ENCODE peak calls at places on chromosomes 6 and 20, in six cellular contexts. One of them, this sample, is unnamed.

GRCh38 chr20:22962567-22963439 is 72.3 kb upstream of the SSTR4 start:
- DNase-seq in stimulated activated CD8-positive, alpha-beta memory T cell treated with anti-CD3 and anti-CD28 coated beads, Interleukin-4, amount 100 ng/mL, for 4 hours: no peak
- DNase-seq in stimulated activated CD4-positive, alpha-beta T cell treated with anti-CD3 and anti-CD28 coated beads, Interleukin-12 subunit alpha, Interleukin-12 subunit beta, amount 100 ng/mL, for 48 hours: no peak
- DNase-seq in activated CD4-positive, alpha-beta T cell treated with anti-CD3 and anti-CD28 coated beads, Interleukin-2, amount 50 U/mL, for 4 hours: no peak
- DNase-seq in ACHN: peak
- DNase-seq in neural crest cell: no peak
- DNase-seq in this sample: no peak

GRCh38 chr20:13681248-13682125 is 42.8 kb upstream of the TASP1 start:
- DNase-seq in ACHN: no peak
- DNase-seq in activated CD4-positive, alpha-beta T cell treated with anti-CD3 and anti-CD28 coated beads, Interleukin-2, amount 50 U/mL, for 4 hours: no peak
- DNase-seq in stimulated activated CD8-positive, alpha-beta memory T cell treated with anti-CD3 and anti-CD28 coated beads, Interleukin-4, amount 100 ng/mL, for 4 hours: no peak
- DNase-seq in stimulated activated CD4-positive, alpha-beta T cell treated with anti-CD3 and anti-CD28 coated beads, Interleukin-12 subunit alpha, Interleukin-12 subunit beta, amount 100 ng/mL, for 48 hours: no peak
- DNase-seq in neural crest cell: no peak
- DNase-seq in this sample: no peak

GRCh38 chr20:58552366-58552934 is 37.3 kb upstream of the APCDD1L start:
- DNase-seq in stimulated activated CD8-positive, alpha-beta memory T cell treated with anti-CD3 and anti-CD28 coated beads, Interleukin-4, amount 100 ng/mL, for 4 hours: no peak
- DNase-seq in neural crest cell: no peak
- DNase-seq in stimulated activated CD4-positive, alpha-beta T cell treated with anti-CD3 and anti-CD28 coated beads, Interleukin-12 subunit alpha, Interleukin-12 subunit beta, amount 100 ng/mL, for 48 hours: no peak
- DNase-seq in activated CD4-positive, alpha-beta T cell treated with anti-CD3 and anti-CD28 coated beads, Interleukin-2, amount 50 U/mL, for 4 hours: no peak
- DNase-seq in ACHN: no peak
- DNase-seq in this sample: peak

GRCh38 chr6:14458669-14459266 is 341.2 kb downstream of the CD83 start:
- DNase-seq in stimulated activated CD4-positive, alpha-beta T cell treated with anti-CD3 and anti-CD28 coated beads, Interleukin-12 subunit alpha, Interleukin-12 subunit beta, amount 100 ng/mL, for 48 hours: no peak
- DNase-seq in activated CD4-positive, alpha-beta T cell treated with anti-CD3 and anti-CD28 coated beads, Interleukin-2, amount 50 U/mL, for 4 hours: no peak
- DNase-seq in ACHN: no peak
- DNase-seq in stimulated activated CD8-positive, alpha-beta memory T cell treated with anti-CD3 and anti-CD28 coated beads, Interleukin-4, amount 100 ng/mL, for 4 hours: no peak
- DNase-seq in neural crest cell: no peak
- DNase-seq in this sample: no peak

GRCh38 chr6:156942266-156942665 is 165.1 kb downstream of the ARID1B start:
- DNase-seq in stimulated activated CD4-positive, alpha-beta T cell treated with anti-CD3 and anti-CD28 coated beads, Interleukin-12 subunit alpha, Interleukin-12 subunit beta, amount 100 ng/mL, for 48 hours: no peak
- DNase-seq in ACHN: no peak
- DNase-seq in stimulated activated CD8-positive, alpha-beta memory T cell treated with anti-CD3 and anti-CD28 coated beads, Interleukin-4, amount 100 ng/mL, for 4 hours: no peak
- DNase-seq in neural crest cell: no peak
- DNase-seq in activated CD4-positive, alpha-beta T cell treated with anti-CD3 and anti-CD28 coated beads, Interleukin-2, amount 50 U/mL, for 4 hours: no peak
- DNase-seq in this sample: no peak

GRCh38 chr6:89580997-89581666 is 57.4 kb downstream of the LYRM2 start:
- DNase-seq in activated CD4-positive, alpha-beta T cell treated with anti-CD3 and anti-CD28 coated beads, Interleukin-2, amount 50 U/mL, for 4 hours: no peak
- DNase-seq in ACHN: no peak
- DNase-seq in stimulated activated CD8-positive, alpha-beta memory T cell treated with anti-CD3 and anti-CD28 coated beads, Interleukin-4, amount 100 ng/mL, for 4 hours: no peak
- DNase-seq in stimulated activated CD4-positive, alpha-beta T cell treated with anti-CD3 and anti-CD28 coated beads, Interleukin-12 subunit alpha, Interleukin-12 subunit beta, amount 100 ng/mL, for 48 hours: no peak
- DNase-seq in neural crest cell: no peak
- DNase-seq in this sample: no peak

GRCh38 chr6:50361641-50362331 is 312.1 kb upstream of the DEFB112 start:
- DNase-seq in neural crest cell: no peak
- DNase-seq in stimulated activated CD8-positive, alpha-beta memory T cell treated with anti-CD3 and anti-CD28 coated beads, Interleukin-4, amount 100 ng/mL, for 4 hours: no peak
- DNase-seq in ACHN: no peak
- DNase-seq in stimulated activated CD4-positive, alpha-beta T cell treated with anti-CD3 and anti-CD28 coated beads, Interleukin-12 subunit alpha, Interleukin-12 subunit beta, amount 100 ng/mL, for 48 hours: no peak
- DNase-seq in activated CD4-positive, alpha-beta T cell treated with anti-CD3 and anti-CD28 coated beads, Interleukin-2, amount 50 U/mL, for 4 hours: no peak
- DNase-seq in this sample: no peak

GRCh38 chr6:80872194-80872950 is 765.9 kb downstream of the BCKDHB start:
- DNase-seq in stimulated activated CD8-positive, alpha-beta memory T cell treated with anti-CD3 and anti-CD28 coated beads, Interleukin-4, amount 100 ng/mL, for 4 hours: no peak
- DNase-seq in ACHN: no peak
- DNase-seq in activated CD4-positive, alpha-beta T cell treated with anti-CD3 and anti-CD28 coated beads, Interleukin-2, amount 50 U/mL, for 4 hours: no peak
- DNase-seq in stimulated activated CD4-positive, alpha-beta T cell treated with anti-CD3 and anti-CD28 coated beads, Interleukin-12 subunit alpha, Interleukin-12 subunit beta, amount 100 ng/mL, for 48 hours: no peak
- DNase-seq in neural crest cell: no peak
- DNase-seq in this sample: no peak

GRCh38 chr6:39565948-39566347 is 159.3 kb downstream of the KIF6 start:
- DNase-seq in stimulated activated CD4-positive, alpha-beta T cell treated with anti-CD3 and anti-CD28 coated beads, Interleukin-12 subunit alpha, Interleukin-12 subunit beta, amount 100 ng/mL, for 48 hours: no peak
- DNase-seq in stimulated activated CD8-positive, alpha-beta memory T cell treated with anti-CD3 and anti-CD28 coated beads, Interleukin-4, amount 100 ng/mL, for 4 hours: no peak
- DNase-seq in neural crest cell: no peak
- DNase-seq in ACHN: no peak
- DNase-seq in activated CD4-positive, alpha-beta T cell treated with anti-CD3 and anti-CD28 coated beads, Interleukin-2, amount 50 U/mL, for 4 hours: no peak
- DNase-seq in this sample: no peak

GRCh38 chr6:125829433-125829832 is 38.7 kb downstream of the NCOA7 start:
- DNase-seq in activated CD4-positive, alpha-beta T cell treated with anti-CD3 and anti-CD28 coated beads, Interleukin-2, amount 50 U/mL, for 4 hours: no peak
- DNase-seq in neural crest cell: no peak
- DNase-seq in stimulated activated CD4-positive, alpha-beta T cell treated with anti-CD3 and anti-CD28 coated beads, Interleukin-12 subunit alpha, Interleukin-12 subunit beta, amount 100 ng/mL, for 48 hours: no peak
- DNase-seq in ACHN: no peak
- DNase-seq in stimulated activated CD8-positive, alpha-beta memory T cell treated with anti-CD3 and anti-CD28 coated beads, Interleukin-4, amount 100 ng/mL, for 4 hours: no peak
- DNase-seq in this sample: no peak

GRCh38 chr6:90296346-90297123 is at the start of gene BACH2:
- DNase-seq in stimulated activated CD4-positive, alpha-beta T cell treated with anti-CD3 and anti-CD28 coated beads, Interleukin-12 subunit alpha, Interleukin-12 subunit beta, amount 100 ng/mL, for 48 hours: peak
- DNase-seq in ACHN: peak
- DNase-seq in neural crest cell: peak
- DNase-seq in stimulated activated CD8-positive, alpha-beta memory T cell treated with anti-CD3 and anti-CD28 coated beads, Interleukin-4, amount 100 ng/mL, for 4 hours: peak
- DNase-seq in activated CD4-positive, alpha-beta T cell treated with anti-CD3 and anti-CD28 coated beads, Interleukin-2, amount 50 U/mL, for 4 hours: peak
- DNase-seq in this sample: peak

GRCh38 chr6:134517863-134518262 is 200.0 kb upstream of the SGK1 start:
- DNase-seq in ACHN: no peak
- DNase-seq in stimulated activated CD4-positive, alpha-beta T cell treated with anti-CD3 and anti-CD28 coated beads, Interleukin-12 subunit alpha, Interleukin-12 subunit beta, amount 100 ng/mL, for 48 hours: no peak
- DNase-seq in activated CD4-positive, alpha-beta T cell treated with anti-CD3 and anti-CD28 coated beads, Interleukin-2, amount 50 U/mL, for 4 hours: no peak
- DNase-seq in stimulated activated CD8-positive, alpha-beta memory T cell treated with anti-CD3 and anti-CD28 coated beads, Interleukin-4, amount 100 ng/mL, for 4 hours: no peak
- DNase-seq in neural crest cell: no peak
- DNase-seq in this sample: no peak

GRCh38 chr6:138240476-138241245 is 22.4 kb upstream of the PBOV1 start:
- DNase-seq in stimulated activated CD4-positive, alpha-beta T cell treated with anti-CD3 and anti-CD28 coated beads, Interleukin-12 subunit alpha, Interleukin-12 subunit beta, amount 100 ng/mL, for 48 hours: no peak
- DNase-seq in ACHN: peak
- DNase-seq in activated CD4-positive, alpha-beta T cell treated with anti-CD3 and anti-CD28 coated beads, Interleukin-2, amount 50 U/mL, for 4 hours: no peak
- DNase-seq in stimulated activated CD8-positive, alpha-beta memory T cell treated with anti-CD3 and anti-CD28 coated beads, Interleukin-4, amount 100 ng/mL, for 4 hours: no peak
- DNase-seq in neural crest cell: no peak
- DNase-seq in this sample: no peak

GRCh38 chr6:51743999-51744398 is 343.4 kb downstream of the PKHD1 start:
- DNase-seq in stimulated activated CD4-positive, alpha-beta T cell treated with anti-CD3 and anti-CD28 coated beads, Interleukin-12 subunit alpha, Interleukin-12 subunit beta, amount 100 ng/mL, for 48 hours: no peak
- DNase-seq in ACHN: no peak
- DNase-seq in activated CD4-positive, alpha-beta T cell treated with anti-CD3 and anti-CD28 coated beads, Interleukin-2, amount 50 U/mL, for 4 hours: no peak
- DNase-seq in neural crest cell: no peak
- DNase-seq in stimulated activated CD8-positive, alpha-beta memory T cell treated with anti-CD3 and anti-CD28 coated beads, Interleukin-4, amount 100 ng/mL, for 4 hours: no peak
- DNase-seq in this sample: no peak

GRCh38 chr6:135576055-135576454 is 78.5 kb upstream of the AHI1 start:
- DNase-seq in stimulated activated CD8-positive, alpha-beta memory T cell treated with anti-CD3 and anti-CD28 coated beads, Interleukin-4, amount 100 ng/mL, for 4 hours: no peak
- DNase-seq in ACHN: no peak
- DNase-seq in neural crest cell: no peak
- DNase-seq in activated CD4-positive, alpha-beta T cell treated with anti-CD3 and anti-CD28 coated beads, Interleukin-2, amount 50 U/mL, for 4 hours: no peak
- DNase-seq in stimulated activated CD4-positive, alpha-beta T cell treated with anti-CD3 and anti-CD28 coated beads, Interleukin-12 subunit alpha, Interleukin-12 subunit beta, amount 100 ng/mL, for 48 hours: no peak
- DNase-seq in this sample: no peak

GRCh38 chr6:161256390-161256789 is 17.5 kb downstream of the AGPAT4 start:
- DNase-seq in ACHN: no peak
- DNase-seq in neural crest cell: no peak
- DNase-seq in stimulated activated CD8-positive, alpha-beta memory T cell treated with anti-CD3 and anti-CD28 coated beads, Interleukin-4, amount 100 ng/mL, for 4 hours: no peak
- DNase-seq in activated CD4-positive, alpha-beta T cell treated with anti-CD3 and anti-CD28 coated beads, Interleukin-2, amount 50 U/mL, for 4 hours: no peak
- DNase-seq in stimulated activated CD4-positive, alpha-beta T cell treated with anti-CD3 and anti-CD28 coated beads, Interleukin-12 subunit alpha, Interleukin-12 subunit beta, amount 100 ng/mL, for 48 hours: no peak
- DNase-seq in this sample: no peak

GRCh38 chr6:78465042-78465634 is 402.2 kb upstream of the IRAK1BP1 start:
- DNase-seq in neural crest cell: no peak
- DNase-seq in activated CD4-positive, alpha-beta T cell treated with anti-CD3 and anti-CD28 coated beads, Interleukin-2, amount 50 U/mL, for 4 hours: no peak
- DNase-seq in stimulated activated CD4-positive, alpha-beta T cell treated with anti-CD3 and anti-CD28 coated beads, Interleukin-12 subunit alpha, Interleukin-12 subunit beta, amount 100 ng/mL, for 48 hours: no peak
- DNase-seq in stimulated activated CD8-positive, alpha-beta memory T cell treated with anti-CD3 and anti-CD28 coated beads, Interleukin-4, amount 100 ng/mL, for 4 hours: no peak
- DNase-seq in ACHN: no peak
- DNase-seq in this sample: no peak

GRCh38 chr6:146886587-146887446 is 288.0 kb downstream of the ADGB start:
- DNase-seq in stimulated activated CD4-positive, alpha-beta T cell treated with anti-CD3 and anti-CD28 coated beads, Interleukin-12 subunit alpha, Interleukin-12 subunit beta, amount 100 ng/mL, for 48 hours: no peak
- DNase-seq in stimulated activated CD8-positive, alpha-beta memory T cell treated with anti-CD3 and anti-CD28 coated beads, Interleukin-4, amount 100 ng/mL, for 4 hours: no peak
- DNase-seq in neural crest cell: no peak
- DNase-seq in ACHN: no peak
- DNase-seq in activated CD4-positive, alpha-beta T cell treated with anti-CD3 and anti-CD28 coated beads, Interleukin-2, amount 50 U/mL, for 4 hours: no peak
- DNase-seq in this sample: no peak

GRCh38 chr6:91094341-91094740 is 507.5 kb upstream of the MAP3K7 start:
- DNase-seq in stimulated activated CD4-positive, alpha-beta T cell treated with anti-CD3 and anti-CD28 coated beads, Interleukin-12 subunit alpha, Interleukin-12 subunit beta, amount 100 ng/mL, for 48 hours: no peak
- DNase-seq in ACHN: no peak
- DNase-seq in stimulated activated CD8-positive, alpha-beta memory T cell treated with anti-CD3 and anti-CD28 coated beads, Interleukin-4, amount 100 ng/mL, for 4 hours: no peak
- DNase-seq in neural crest cell: no peak
- DNase-seq in activated CD4-positive, alpha-beta T cell treated with anti-CD3 and anti-CD28 coated beads, Interleukin-2, amount 50 U/mL, for 4 hours: no peak
- DNase-seq in this sample: no peak

GRCh38 chr20:44785768-44786167 is 24.6 kb downstream of the RIMS4 start:
- DNase-seq in stimulated activated CD8-positive, alpha-beta memory T cell treated with anti-CD3 and anti-CD28 coated beads, Interleukin-4, amount 100 ng/mL, for 4 hours: no peak
- DNase-seq in stimulated activated CD4-positive, alpha-beta T cell treated with anti-CD3 and anti-CD28 coated beads, Interleukin-12 subunit alpha, Interleukin-12 subunit beta, amount 100 ng/mL, for 48 hours: no peak
- DNase-seq in activated CD4-positive, alpha-beta T cell treated with anti-CD3 and anti-CD28 coated beads, Interleukin-2, amount 50 U/mL, for 4 hours: no peak
- DNase-seq in ACHN: peak
- DNase-seq in neural crest cell: no peak
- DNase-seq in this sample: peak

This sample was measured in RWPE2.